ENCODE peak calls at places on chromosomes 11 and 22, in four cellular contexts. One of them, this sample, is unnamed.

GRCh38 chr11:57081356-57081755 is 92.6 kb downstream of the OR5AK2 start:
- DNase-seq in RWPE1: no peak
- DNase-seq in PC-3: no peak
- DNase-seq in tibial artery: no peak
- DNase-seq in this sample: no peak

GRCh38 chr11:65593518-65594414 is 1.8 kb downstream of the KCNK7 start:
- DNase-seq in tibial artery: peak
- DNase-seq in RWPE1: no peak
- DNase-seq in PC-3: peak
- DNase-seq in this sample: no peak

GRCh38 chr11:22976146-22976545 is 115.9 kb upstream of the CCDC179 start:
- DNase-seq in RWPE1: peak
- DNase-seq in PC-3: peak
- DNase-seq in tibial artery: peak
- DNase-seq in this sample: no peak

GRCh38 chr22:32985899-32986772 is 72.0 kb downstream of the SYN3 start:
- DNase-seq in PC-3: peak
- DNase-seq in tibial artery: peak
- DNase-seq in RWPE1: peak
- DNase-seq in this sample: no peak

GRCh38 chr11:27207025-27207650 is 155.9 kb downstream of the CCDC34 start:
- DNase-seq in PC-3: peak
- DNase-seq in RWPE1: no peak
- DNase-seq in tibial artery: no peak
- DNase-seq in this sample: no peak

GRCh38 chr11:87290304-87290922 is 252.7 kb downstream of the TMEM135 start:
- DNase-seq in RWPE1: peak
- DNase-seq in tibial artery: no peak
- DNase-seq in PC-3: peak
- DNase-seq in this sample: no peak

GRCh38 chr22:20140107-20140445 is 8.5 kb downstream of the ZDHHC8 start:
- DNase-seq in RWPE1: no peak
- DNase-seq in PC-3: no peak
- DNase-seq in tibial artery: no peak
- DNase-seq in this sample: no peak

GRCh38 chr11:32366671-32367070 is 68.7 kb downstream of the WT1 start:
- DNase-seq in PC-3: no peak
- DNase-seq in tibial artery: no peak
- DNase-seq in RWPE1: no peak
- DNase-seq in this sample: no peak

GRCh38 chr11:16512163-16512562 is 155.8 kb upstream of the SOX6 start:
- DNase-seq in tibial artery: no peak
- DNase-seq in PC-3: no peak
- DNase-seq in RWPE1: no peak
- DNase-seq in this sample: no peak

GRCh38 chr22:27303718-27304117 is 497.8 kb downstream of the MN1 start:
- DNase-seq in tibial artery: no peak
- DNase-seq in PC-3: no peak
- DNase-seq in RWPE1: no peak
- DNase-seq in this sample: no peak

GRCh38 chr11:125401235-125401634 is 94.8 kb downstream of the FEZ1 start:
- DNase-seq in PC-3: no peak
- DNase-seq in RWPE1: no peak
- DNase-seq in tibial artery: no peak
- DNase-seq in this sample: no peak

GRCh38 chr11:443542-444199 is 1.9 kb upstream of the ANO9 start:
- DNase-seq in RWPE1: no peak
- DNase-seq in tibial artery: no peak
- DNase-seq in PC-3: peak
- DNase-seq in this sample: no peak

GRCh38 chr11:122733301-122733686 is 77.8 kb downstream of the UBASH3B start:
- DNase-seq in RWPE1: no peak
- DNase-seq in tibial artery: peak
- DNase-seq in PC-3: peak
- DNase-seq in this sample: no peak

GRCh38 chr11:5234390-5234834 is at the start of gene HBD:
- DNase-seq in tibial artery: no peak
- DNase-seq in PC-3: no peak
- DNase-seq in RWPE1: no peak
- DNase-seq in this sample: no peak

GRCh38 chr11:43975631-43976030 is 33.2 kb downstream of the C11orf96 start:
- DNase-seq in PC-3: peak
- DNase-seq in tibial artery: no peak
- DNase-seq in RWPE1: no peak
- DNase-seq in this sample: no peak

GRCh38 chr11:124643042-124643604 is 20.5 kb downstream of the TBRG1 start:
- DNase-seq in tibial artery: no peak
- DNase-seq in PC-3: no peak
- DNase-seq in RWPE1: no peak
- DNase-seq in this sample: no peak

GRCh38 chr11:72750556-72751292 is 1.5 kb downstream of the ARAP1 start:
- DNase-seq in PC-3: peak
- DNase-seq in tibial artery: no peak
- DNase-seq in RWPE1: no peak
- DNase-seq in this sample: no peak

GRCh38 chr22:25623851-25624250 is 59.4 kb downstream of the GRK3 start:
- DNase-seq in PC-3: no peak
- DNase-seq in RWPE1: no peak
- DNase-seq in tibial artery: no peak
- DNase-seq in this sample: no peak

GRCh38 chr11:66333896-66334604 is 2.2 kb downstream of the RIN1 start:
- DNase-seq in PC-3: no peak
- DNase-seq in tibial artery: no peak
- DNase-seq in RWPE1: no peak
- DNase-seq in this sample: peak

GRCh38 chr11:28738549-28738948 is 630.4 kb downstream of the METTL15 start:
- DNase-seq in PC-3: peak
- DNase-seq in RWPE1: peak
- DNase-seq in tibial artery: no peak
- DNase-seq in this sample: no peak

GRCh38 chr11:94504689-94505293 is 7.5 kb upstream of the C11orf97 start:
- DNase-seq in tibial artery: no peak
- DNase-seq in RWPE1: peak
- DNase-seq in PC-3: peak
- DNase-seq in this sample: no peak

GRCh38 chr22:29704528-29705285 is 15.1 kb upstream of the CABP7 start:
- DNase-seq in tibial artery: no peak
- DNase-seq in RWPE1: no peak
- DNase-seq in PC-3: peak
- DNase-seq in this sample: no peak

GRCh38 chr11:88377151-88377550 is 39.6 kb upstream of the CTSC start:
- DNase-seq in RWPE1: no peak
- DNase-seq in tibial artery: no peak
- DNase-seq in PC-3: no peak
- DNase-seq in this sample: no peak

GRCh38 chr11:80593981-80594380 is 1153.2 kb upstream of the TENM4 start:
- DNase-seq in PC-3: peak
- DNase-seq in tibial artery: no peak
- DNase-seq in RWPE1: peak
- DNase-seq in this sample: no peak

GRCh38 chr11:34313099-34313517 is 44.7 kb downstream of the ABTB2 start:
- DNase-seq in PC-3: no peak
- DNase-seq in tibial artery: no peak
- DNase-seq in RWPE1: no peak
- DNase-seq in this sample: no peak

GRCh38 chr11:10881892-10882291 is 24.0 kb upstream of the ZBED5 start:
- DNase-seq in PC-3: no peak
- DNase-seq in tibial artery: no peak
- DNase-seq in RWPE1: no peak
- DNase-seq in this sample: no peak

GRCh38 chr11:6926208-6927029 is at the start of gene ZNF215:
- DNase-seq in RWPE1: peak
- DNase-seq in tibial artery: peak
- DNase-seq in PC-3: peak
- DNase-seq in this sample: peak

GRCh38 chr22:23058481-23059336 is 11.6 kb upstream of the GNAZ start:
- DNase-seq in PC-3: peak
- DNase-seq in RWPE1: no peak
- DNase-seq in tibial artery: peak
- DNase-seq in this sample: peak

GRCh38 chr11:76459299-76459698 is 14.5 kb downstream of the EMSY start:
- DNase-seq in tibial artery: no peak
- DNase-seq in PC-3: peak
- DNase-seq in RWPE1: peak
- DNase-seq in this sample: no peak
- TF ChIP-seq CTCF in tibial artery: peak
- TF ChIP-seq CTCF in PC-3: peak
- TF ChIP-seq CTCF in RWPE1: peak
- TF ChIP-seq CTCF in this sample: peak

GRCh38 chr11:45997599-45997998 is 75.1 kb downstream of the LARGE2 start:
- DNase-seq in tibial artery: no peak
- DNase-seq in PC-3: peak
- DNase-seq in RWPE1: no peak
- DNase-seq in this sample: no peak

GRCh38 chr11:46001427-46002049 is 79.1 kb downstream of the LARGE2 start:
- DNase-seq in PC-3: no peak
- DNase-seq in tibial artery: no peak
- DNase-seq in RWPE1: no peak
- DNase-seq in this sample: no peak

GRCh38 chr11:46006418-46007070 is 84.1 kb downstream of the LARGE2 start:
- DNase-seq in tibial artery: no peak
- DNase-seq in PC-3: peak
- DNase-seq in RWPE1: peak
- DNase-seq in this sample: no peak

GRCh38 chr11:46003647-46004046 is 81.2 kb downstream of the LARGE2 start:
- DNase-seq in tibial artery: no peak
- DNase-seq in PC-3: peak
- DNase-seq in RWPE1: no peak
- DNase-seq in this sample: no peak

GRCh38 chr11:46002146-46002545 is 79.7 kb downstream of the LARGE2 start:
- DNase-seq in PC-3: no peak
- DNase-seq in RWPE1: no peak
- DNase-seq in tibial artery: no peak
- DNase-seq in this sample: no peak
- H3K27ac ChIP-seq in PC-3: no peak
- H3K27ac ChIP-seq in RWPE1: no peak
- H3K27ac ChIP-seq in tibial artery: no peak
- H3K27ac ChIP-seq in this sample: no peak

GRCh38 chr11:127993788-127994187 is 593.6 kb downstream of the ETS1 start:
- DNase-seq in tibial artery: no peak
- DNase-seq in RWPE1: no peak
- DNase-seq in PC-3: no peak
- DNase-seq in this sample: no peak
- TF ChIP-seq CTCF in tibial artery: no peak
- TF ChIP-seq CTCF in RWPE1: no peak
- TF ChIP-seq CTCF in PC-3: peak
- TF ChIP-seq CTCF in this sample: no peak

DNA sequence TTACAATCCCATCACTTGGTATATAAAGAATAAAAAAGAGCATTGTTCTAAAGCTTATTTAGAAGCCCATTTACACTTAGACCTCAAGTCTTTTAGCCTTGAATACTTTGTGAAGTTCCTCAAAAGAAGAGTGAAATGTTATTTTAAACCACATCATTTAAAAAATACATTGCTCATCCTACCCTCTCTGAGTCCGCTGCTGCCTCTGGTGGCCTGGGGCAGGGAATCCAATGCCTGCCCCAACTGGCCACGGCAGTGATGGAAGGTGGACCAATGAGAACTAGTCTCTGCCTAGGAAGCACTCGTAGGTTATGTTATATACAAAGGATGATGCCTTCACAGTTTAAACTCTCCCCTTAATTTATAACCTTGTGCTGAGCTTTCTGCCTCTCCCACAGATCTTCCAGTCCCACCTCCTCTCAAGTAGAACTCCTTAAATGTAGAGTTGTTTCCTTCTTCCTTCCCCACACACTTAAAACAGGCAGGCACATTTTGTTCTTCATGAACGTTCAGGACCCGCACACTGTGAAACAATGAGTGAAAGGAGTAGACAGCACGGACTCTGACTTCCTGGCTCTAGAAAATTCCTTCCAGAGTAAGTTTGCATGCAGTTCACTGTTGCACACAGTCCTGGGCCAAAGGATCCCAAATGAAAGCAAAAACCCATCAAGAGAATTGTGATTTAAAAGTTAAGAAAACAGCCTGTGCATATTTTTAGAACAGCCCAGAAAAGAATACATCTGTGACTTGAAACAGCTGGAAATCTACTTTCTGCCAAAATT is 167.8 kb downstream of the RRAS2 start:
- DNase-seq in PC-3: no peak
- DNase-seq in RWPE1: no peak
- DNase-seq in tibial artery: no peak
- DNase-seq in this sample: no peak
- H3K27ac ChIP-seq in PC-3: no peak
- H3K27ac ChIP-seq in RWPE1: no peak
- H3K27ac ChIP-seq in tibial artery: no peak
- H3K27ac ChIP-seq in this sample: peak

DNA sequence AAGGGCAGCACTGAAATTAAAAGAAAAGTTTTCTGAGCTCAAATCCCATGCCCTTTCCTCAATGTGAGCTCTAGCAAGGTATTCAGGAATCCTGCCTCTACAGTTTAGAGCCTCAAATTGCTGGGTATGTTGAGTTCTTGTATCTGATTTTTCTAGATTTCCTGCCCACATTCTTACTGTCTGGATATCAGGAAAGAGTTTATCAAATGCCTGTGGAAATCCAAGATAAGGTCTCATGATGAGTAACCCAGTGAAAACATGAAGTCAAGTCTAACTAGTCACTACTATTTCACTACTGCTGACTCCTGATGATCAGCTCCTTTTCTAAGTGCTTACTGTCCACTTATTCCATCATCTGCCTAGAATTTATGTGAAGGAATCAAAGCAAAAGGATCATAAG is 29.8 kb downstream of the LIMK2 start:
- DNase-seq in tibial artery: no peak
- DNase-seq in PC-3: no peak
- DNase-seq in RWPE1: no peak
- DNase-seq in this sample: no peak
- TF ChIP-seq CTCF in tibial artery: no peak
- TF ChIP-seq CTCF in PC-3: no peak
- TF ChIP-seq CTCF in RWPE1: no peak
- TF ChIP-seq CTCF in this sample: no peak

GRCh38 chr22:44569516-44569915 is 71.5 kb upstream of the RTL6 start:
- DNase-seq in PC-3: no peak
- DNase-seq in tibial artery: peak
- DNase-seq in RWPE1: no peak
- DNase-seq in this sample: peak
- H3K27ac ChIP-seq in PC-3: no peak
- H3K27ac ChIP-seq in tibial artery: no peak
- H3K27ac ChIP-seq in RWPE1: no peak
- H3K27ac ChIP-seq in this sample: no peak